ENCODE peak calls at places on chromosomes 11 and 22, in four cellular contexts. One of them, this sample, is unnamed.

GRCh38 chr11:10674991-10675440 is 18.5 kb downstream of the IRAG1 start:
- DNase-seq in astrocyte: no peak
- DNase-seq in keratinocyte: no peak
- DNase-seq in GM23248: peak; percentile 66
- DNase-seq in this sample: no peak

GRCh38 chr11:77203901-77204755 is 76.1 kb downstream of the MYO7A start:
- DNase-seq in GM23248: no peak
- DNase-seq in astrocyte: no peak
- DNase-seq in keratinocyte: no peak
- DNase-seq in this sample: no peak

GRCh38 chr22:23229646-23230045 is 49.3 kb downstream of the BCR start:
- DNase-seq in GM23248: no peak
- DNase-seq in astrocyte: no peak
- DNase-seq in keratinocyte: no peak
- DNase-seq in this sample: no peak

GRCh38 chr11:96147186-96147585 is 195.8 kb downstream of the MAML2 start:
- DNase-seq in keratinocyte: no peak
- DNase-seq in astrocyte: no peak
- DNase-seq in GM23248: no peak
- DNase-seq in this sample: no peak

GRCh38 chr11:34348919-34349318 is 8.9 kb downstream of the ABTB2 start:
- DNase-seq in GM23248: no peak
- DNase-seq in keratinocyte: no peak
- DNase-seq in astrocyte: no peak
- DNase-seq in this sample: no peak

GRCh38 chr11:126537492-126537891 is 182.0 kb downstream of the ST3GAL4 start:
- DNase-seq in keratinocyte: no peak
- DNase-seq in GM23248: no peak
- DNase-seq in astrocyte: no peak
- DNase-seq in this sample: no peak

GRCh38 chr22:17930455-17931313 is 93.7 kb downstream of the MICAL3 start:
- DNase-seq in keratinocyte: no peak
- DNase-seq in GM23248: no peak
- DNase-seq in astrocyte: no peak
- DNase-seq in this sample: peak; percentile 72

GRCh38 chr22:49855491-49855911 is 1.9 kb downstream of the ZBED4 start:
- DNase-seq in astrocyte: peak; percentile 29
- DNase-seq in keratinocyte: no peak
- DNase-seq in GM23248: peak; percentile 36
- DNase-seq in this sample: no peak

GRCh38 chr22:50020606-50021005 is 8.0 kb upstream of the IL17REL start:
- DNase-seq in astrocyte: no peak
- DNase-seq in GM23248: no peak
- DNase-seq in keratinocyte: no peak
- DNase-seq in this sample: no peak

GRCh38 chr11:73268671-73269271 is 3.4 kb upstream of the P2RY6 start:
- DNase-seq in GM23248: no peak
- DNase-seq in astrocyte: no peak
- DNase-seq in keratinocyte: no peak
- DNase-seq in this sample: no peak

GRCh38 chr11:1574256-1575242 is 2.5 kb upstream of the DUSP8 start:
- DNase-seq in keratinocyte: no peak
- DNase-seq in GM23248: peak; percentile 74
- DNase-seq in astrocyte: no peak
- DNase-seq in this sample: no peak

GRCh38 chr11:57493507-57494503 is 21.7 kb downstream of the SLC43A1 start:
- DNase-seq in GM23248: peak; percentile 30
- DNase-seq in astrocyte: no peak
- DNase-seq in keratinocyte: no peak
- DNase-seq in this sample: peak; percentile 73

GRCh38 chr11:77299528-77299993 is 1.9 kb downstream of the GDPD4 start:
- DNase-seq in astrocyte: peak; percentile 24
- DNase-seq in keratinocyte: peak; percentile 91
- DNase-seq in GM23248: peak; percentile 19
- DNase-seq in this sample: peak; percentile 84

GRCh38 chr22:17436382-17436951 is 67.2 kb downstream of the CECR2 start:
- DNase-seq in keratinocyte: no peak
- DNase-seq in astrocyte: peak; percentile 6
- DNase-seq in GM23248: no peak
- DNase-seq in this sample: no peak

DNA sequence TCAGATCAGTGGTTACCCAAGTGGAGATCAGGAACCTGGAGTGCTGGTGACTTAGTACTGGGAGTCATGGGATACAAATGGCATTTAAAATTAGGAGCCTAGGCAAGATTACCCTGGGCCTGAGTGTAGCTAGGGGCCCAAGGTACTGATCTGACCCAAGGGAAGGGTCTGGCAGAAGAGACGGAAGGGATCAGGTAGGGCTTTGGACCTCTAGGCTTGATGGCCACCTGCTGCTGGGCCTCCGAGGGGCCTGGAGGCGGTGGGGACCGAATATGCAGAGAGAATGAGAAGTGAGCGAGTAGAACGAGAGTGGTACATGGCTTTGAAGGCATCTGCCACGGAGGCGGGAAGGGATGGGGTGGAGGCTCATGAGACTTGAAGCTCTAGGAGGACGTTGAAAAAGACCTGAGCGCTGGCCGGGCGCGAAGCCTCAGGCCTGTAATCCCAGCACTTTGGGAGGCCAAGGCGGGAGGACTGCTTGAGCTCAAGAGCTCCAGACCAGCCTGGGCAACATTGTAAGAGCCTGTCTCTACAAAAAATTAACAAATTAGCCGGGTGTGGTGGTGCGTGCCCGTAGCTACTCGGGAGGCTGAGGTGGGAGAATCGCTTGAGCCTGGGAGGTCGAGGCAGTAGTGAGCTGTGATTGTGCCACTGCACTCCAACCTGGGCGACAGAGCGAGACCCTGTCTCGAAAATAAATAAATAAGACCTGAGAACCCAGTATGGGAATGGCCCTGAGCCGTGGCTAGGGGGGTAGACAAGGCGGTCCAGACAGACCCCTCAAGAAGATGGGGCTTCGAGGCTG is 563 bp upstream of the PPIL2 start:
- DNase-seq in astrocyte: no peak
- DNase-seq in GM23248: no peak
- DNase-seq in keratinocyte: no peak
- DNase-seq in this sample: no peak
- H3K4me3 ChIP-seq in astrocyte: peak overlapping the region; percentile 93
- H3K4me3 ChIP-seq in GM23248: peak overlapping the region; percentile 97
- H3K4me3 ChIP-seq in keratinocyte: peak overlapping the region; percentile 70
- H3K4me3 ChIP-seq in this sample: peak overlapping the region; percentile 70

GRCh38 chr22:22166941-22167713 is 77.5 kb upstream of the VPREB1 start:
- DNase-seq in keratinocyte: no peak
- DNase-seq in GM23248: no peak
- DNase-seq in astrocyte: no peak
- DNase-seq in this sample: no peak
- TF ChIP-seq EZH2 in keratinocyte: no peak
- TF ChIP-seq EZH2 in GM23248: no peak
- TF ChIP-seq EZH2 in astrocyte: no peak
- TF ChIP-seq EZH2 in this sample: no peak

DNA sequence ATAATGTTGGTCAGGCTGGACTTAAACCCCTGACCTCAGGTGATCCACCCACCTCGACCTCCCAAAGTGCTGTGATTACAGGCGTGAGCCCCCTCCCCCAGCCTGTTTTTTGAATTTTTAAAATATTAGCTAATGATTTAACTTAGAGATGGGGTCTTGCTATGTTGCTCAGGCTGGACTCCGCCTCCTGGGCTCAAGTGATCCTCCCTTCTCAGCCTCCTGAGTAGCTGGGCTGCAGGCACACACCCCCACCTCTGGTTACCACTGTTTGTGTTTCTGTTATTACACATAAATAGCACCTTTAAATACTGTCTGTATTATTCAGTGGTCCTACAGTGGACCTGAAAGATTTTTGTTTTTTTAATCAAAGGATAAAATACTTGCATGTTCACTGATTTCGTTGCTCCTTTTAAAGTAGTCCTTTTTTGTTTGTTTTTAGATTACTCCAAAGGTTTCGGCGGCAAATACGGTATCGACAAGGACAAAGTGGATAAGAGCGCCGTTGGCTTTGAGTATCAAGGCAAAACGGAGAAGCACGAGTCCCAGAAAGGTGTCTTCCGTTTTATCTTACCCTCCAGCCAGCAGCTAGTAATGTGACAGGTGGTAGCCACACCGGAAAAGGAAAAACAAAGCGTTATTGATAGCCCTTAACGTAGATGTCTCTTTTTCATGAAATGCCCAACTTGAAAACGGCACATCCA is 21.1 kb downstream of the CTTN start:
- DNase-seq in astrocyte: no peak
- DNase-seq in GM23248: no peak
- DNase-seq in keratinocyte: no peak
- DNase-seq in this sample: no peak
- H3K4me3 ChIP-seq in astrocyte: no peak overlapping the region
- H3K4me3 ChIP-seq in GM23248: no peak overlapping the region
- H3K4me3 ChIP-seq in keratinocyte: no peak overlapping the region
- H3K4me3 ChIP-seq in this sample: no peak overlapping the region

DNA sequence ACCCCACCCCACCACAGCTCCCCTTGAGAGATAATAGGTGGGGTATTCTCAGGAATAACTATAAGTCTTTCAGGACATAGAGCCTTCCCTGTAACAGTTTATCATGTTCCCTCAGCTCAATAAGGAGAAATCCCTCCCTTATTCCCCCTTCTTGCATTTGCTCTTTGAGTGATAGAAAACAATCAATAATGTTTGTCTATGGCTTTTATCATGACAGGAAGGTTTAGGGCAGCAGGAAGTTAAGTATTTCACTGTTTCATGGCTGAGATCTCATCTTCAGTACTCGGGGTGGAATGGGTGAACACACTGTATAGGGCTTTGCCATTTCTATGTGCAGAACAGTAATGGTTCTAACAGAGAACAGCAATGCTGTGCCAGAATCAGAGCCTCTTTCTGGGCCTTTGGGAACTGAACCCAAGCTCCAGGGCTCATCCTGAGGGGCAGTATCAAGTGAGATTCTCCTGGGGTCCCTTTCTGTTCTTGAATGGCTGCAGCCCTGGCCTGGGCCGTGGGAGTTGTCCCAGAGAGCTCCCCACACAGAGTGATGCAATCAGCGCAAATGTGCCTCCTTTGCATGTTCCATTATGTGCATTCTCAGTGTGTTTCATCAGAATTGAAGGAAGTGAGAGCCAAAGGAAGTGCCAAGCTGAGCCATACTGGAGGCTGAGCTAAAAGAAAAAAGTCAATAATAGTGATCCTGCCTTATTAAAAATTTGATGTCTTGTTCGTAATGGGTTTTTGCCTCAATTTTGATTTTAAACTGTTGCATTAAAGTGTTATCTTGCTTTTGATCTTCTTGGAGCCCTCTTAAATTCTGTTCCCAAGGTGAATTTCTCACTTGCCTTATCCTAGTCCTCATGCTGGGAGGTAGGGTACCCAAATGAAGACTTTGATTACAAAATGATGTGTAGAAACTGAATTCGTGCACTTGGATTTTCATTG is 2.9 kb upstream of the CYP2R1 start:
- DNase-seq in astrocyte: no peak
- DNase-seq in GM23248: peak; percentile 48
- DNase-seq in keratinocyte: no peak
- DNase-seq in this sample: no peak
- TF ChIP-seq EZH2 in astrocyte: no peak
- TF ChIP-seq EZH2 in GM23248: no peak
- TF ChIP-seq EZH2 in keratinocyte: no peak
- TF ChIP-seq EZH2 in this sample: no peak

GRCh38 chr11:128506999-128507591 is 80.3 kb downstream of the ETS1 start:
- DNase-seq in astrocyte: peak; percentile 95
- DNase-seq in keratinocyte: no peak
- DNase-seq in GM23248: peak; percentile 99
- DNase-seq in this sample: no peak
- H3K4me3 ChIP-seq in astrocyte: peak overlapping the region; percentile 24
- H3K4me3 ChIP-seq in keratinocyte: peak overlapping the region; percentile 58
- H3K4me3 ChIP-seq in GM23248: peak overlapping the region; percentile 56
- H3K4me3 ChIP-seq in this sample: no peak overlapping the region

DNA sequence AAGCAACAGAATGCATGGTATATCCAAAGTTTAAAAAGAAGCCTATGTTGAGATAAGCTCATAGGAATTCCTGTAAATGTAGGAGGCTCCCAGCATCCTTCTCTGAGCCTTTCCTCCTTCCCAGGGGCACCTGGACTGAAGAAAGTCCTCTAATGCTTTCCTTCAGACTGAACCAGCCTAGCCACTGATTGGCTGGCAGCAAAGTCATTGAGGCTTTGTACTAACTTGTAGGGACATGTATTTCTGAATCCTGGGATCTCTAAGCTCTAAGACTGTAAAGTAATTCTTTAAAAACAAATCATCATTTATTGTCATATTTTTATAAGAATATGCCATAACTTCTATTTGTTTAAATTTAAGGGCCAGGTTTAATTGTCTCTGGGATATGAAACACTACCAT is 23.9 kb upstream of the PANX1 start:
- DNase-seq in astrocyte: no peak
- DNase-seq in GM23248: no peak
- DNase-seq in keratinocyte: no peak
- DNase-seq in this sample: no peak
- TF ChIP-seq EZH2 in astrocyte: no peak
- TF ChIP-seq EZH2 in GM23248: no peak
- TF ChIP-seq EZH2 in keratinocyte: no peak
- TF ChIP-seq EZH2 in this sample: no peak

GRCh38 chr11:75850787-75851186 is 35.8 kb downstream of the UVRAG start:
- DNase-seq in keratinocyte: no peak
- DNase-seq in GM23248: peak; percentile 24
- DNase-seq in astrocyte: no peak
- DNase-seq in this sample: no peak
- H3K4me3 ChIP-seq in keratinocyte: no peak overlapping the region
- H3K4me3 ChIP-seq in GM23248: no peak overlapping the region
- H3K4me3 ChIP-seq in astrocyte: no peak overlapping the region
- H3K4me3 ChIP-seq in this sample: no peak overlapping the region

DNA sequence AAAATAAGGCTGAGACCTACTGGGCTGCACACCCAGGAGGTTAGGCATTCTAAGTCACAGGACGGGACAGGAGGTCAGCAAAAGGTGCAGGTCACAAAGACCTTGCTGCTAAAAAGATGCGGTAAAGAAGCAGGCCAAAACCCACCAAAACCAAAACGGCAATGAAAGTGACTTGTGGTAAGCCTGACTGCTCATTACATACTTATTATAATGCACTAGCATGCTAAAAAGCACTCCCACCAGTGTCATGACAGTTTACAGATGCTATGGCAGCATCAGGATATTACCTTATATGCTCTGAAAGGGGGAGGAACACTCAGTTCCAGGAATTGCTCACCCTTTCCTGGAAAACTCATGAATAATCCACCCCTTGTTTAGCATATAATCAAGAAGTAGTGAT is 45.1 kb upstream of the SLC5A12 start:
- DNase-seq in GM23248: peak; percentile 2
- DNase-seq in keratinocyte: no peak
- DNase-seq in astrocyte: peak; percentile 59
- DNase-seq in this sample: no peak
- TF ChIP-seq EZH2 in GM23248: no peak
- TF ChIP-seq EZH2 in keratinocyte: no peak
- TF ChIP-seq EZH2 in astrocyte: no peak
- TF ChIP-seq EZH2 in this sample: no peak